ENCODE peak calls at places on chromosomes 4 and X, in nine cellular contexts. One of them, this sample, is unnamed.

GRCh38 chr4:159238631-159239030 is 135.8 kb downstream of the RAPGEF2 start:
- DNase-seq in foreskin fibroblast: no peak
- DNase-seq in AG09309: no peak
- DNase-seq in choroid plexus epithelial cell: no peak
- DNase-seq in A673: peak; percentile 21
- DNase-seq in lower lobe of right lung: no peak
- DNase-seq in hepatocyte: no peak
- DNase-seq in astrocyte of the spinal cord: peak; percentile 17
- DNase-seq in BE2C: no peak
- DNase-seq in this sample: no peak

GRCh38 chr4:5420266-5420665 is 288.1 kb downstream of the EVC2 start:
- DNase-seq in foreskin fibroblast: no peak
- DNase-seq in AG09309: no peak
- DNase-seq in choroid plexus epithelial cell: no peak
- DNase-seq in A673: no peak
- DNase-seq in lower lobe of right lung: no peak
- DNase-seq in hepatocyte: no peak
- DNase-seq in astrocyte of the spinal cord: no peak
- DNase-seq in BE2C: no peak
- DNase-seq in this sample: no peak

GRCh38 chrX:41023098-41023497 is 62.1 kb upstream of the USP9X start:
- DNase-seq in foreskin fibroblast: no peak
- DNase-seq in AG09309: no peak
- DNase-seq in choroid plexus epithelial cell: no peak
- DNase-seq in A673: no peak
- DNase-seq in lower lobe of right lung: no peak
- DNase-seq in hepatocyte: no peak
- DNase-seq in astrocyte of the spinal cord: no peak
- DNase-seq in BE2C: no peak
- DNase-seq in this sample: no peak

GRCh38 chr4:165208322-165208652 is 926 bp downstream of the KLHL2 start:
- DNase-seq in foreskin fibroblast: no peak
- DNase-seq in AG09309: no peak
- DNase-seq in choroid plexus epithelial cell: no peak
- DNase-seq in A673: no peak
- DNase-seq in lower lobe of right lung: no peak
- DNase-seq in hepatocyte: no peak
- DNase-seq in astrocyte of the spinal cord: no peak
- DNase-seq in BE2C: no peak
- DNase-seq in this sample: no peak

GRCh38 chrX:40912166-40912565 is 173.1 kb upstream of the USP9X start:
- DNase-seq in foreskin fibroblast: no peak
- DNase-seq in AG09309: no peak
- DNase-seq in choroid plexus epithelial cell: no peak
- DNase-seq in A673: peak; percentile 47
- DNase-seq in lower lobe of right lung: no peak
- DNase-seq in hepatocyte: no peak
- DNase-seq in astrocyte of the spinal cord: no peak
- DNase-seq in BE2C: peak; percentile 40
- DNase-seq in this sample: no peak

GRCh38 chrX:112888916-112889315 is 48.3 kb upstream of the AMOT start:
- DNase-seq in foreskin fibroblast: no peak
- DNase-seq in AG09309: no peak
- DNase-seq in choroid plexus epithelial cell: no peak
- DNase-seq in A673: no peak
- DNase-seq in lower lobe of right lung: no peak
- DNase-seq in hepatocyte: no peak
- DNase-seq in astrocyte of the spinal cord: no peak
- DNase-seq in BE2C: no peak
- DNase-seq in this sample: no peak

GRCh38 chrX:16445166-16445752 is 204.7 kb upstream of the S100G start:
- DNase-seq in foreskin fibroblast: peak; percentile 36
- DNase-seq in AG09309: no peak
- DNase-seq in choroid plexus epithelial cell: peak; percentile 51
- DNase-seq in A673: peak; percentile 63
- DNase-seq in lower lobe of right lung: no peak
- DNase-seq in hepatocyte: peak; percentile 48
- DNase-seq in astrocyte of the spinal cord: peak; percentile 27
- DNase-seq in BE2C: peak; percentile 21
- DNase-seq in this sample: peak; percentile 16

GRCh38 chr4:84879651-84880200 is 86.8 kb downstream of the WDFY3 start:
- DNase-seq in foreskin fibroblast: peak; percentile 20
- DNase-seq in AG09309: no peak
- DNase-seq in choroid plexus epithelial cell: peak; percentile 58
- DNase-seq in A673: no peak
- DNase-seq in lower lobe of right lung: no peak
- DNase-seq in hepatocyte: no peak
- DNase-seq in astrocyte of the spinal cord: peak; percentile 42
- DNase-seq in BE2C: no peak
- DNase-seq in this sample: peak; percentile 46

GRCh38 chrX:16827225-16827624 is 41.0 kb downstream of the TXLNG start:
- DNase-seq in foreskin fibroblast: no peak
- DNase-seq in AG09309: no peak
- DNase-seq in choroid plexus epithelial cell: peak; percentile 47
- DNase-seq in A673: no peak
- DNase-seq in lower lobe of right lung: no peak
- DNase-seq in hepatocyte: no peak
- DNase-seq in astrocyte of the spinal cord: peak; percentile 46
- DNase-seq in BE2C: no peak
- DNase-seq in this sample: no peak

GRCh38 chr4:125313497-125313896 is 1.3 kb upstream of the FAT4 start:
- DNase-seq in foreskin fibroblast: peak; percentile 94
- DNase-seq in AG09309: peak; percentile 75
- DNase-seq in choroid plexus epithelial cell: peak; percentile 95
- DNase-seq in A673: peak; percentile 96
- DNase-seq in lower lobe of right lung: no peak
- DNase-seq in hepatocyte: peak; percentile 92
- DNase-seq in astrocyte of the spinal cord: peak; percentile 93
- DNase-seq in BE2C: peak; percentile 60
- DNase-seq in this sample: peak; percentile 88

GRCh38 chr4:42671431-42672194 is 14.7 kb upstream of the ATP8A1 start:
- DNase-seq in foreskin fibroblast: no peak
- DNase-seq in AG09309: no peak
- DNase-seq in choroid plexus epithelial cell: no peak
- DNase-seq in A673: no peak
- DNase-seq in lower lobe of right lung: no peak
- DNase-seq in hepatocyte: no peak
- DNase-seq in astrocyte of the spinal cord: no peak
- DNase-seq in BE2C: no peak
- DNase-seq in this sample: no peak

GRCh38 chr4:115090483-115091075 is 22.8 kb downstream of the NDST4 start:
- DNase-seq in foreskin fibroblast: peak; percentile 18
- DNase-seq in AG09309: no peak
- DNase-seq in choroid plexus epithelial cell: peak; percentile 43
- DNase-seq in A673: peak; percentile 68
- DNase-seq in lower lobe of right lung: no peak
- DNase-seq in hepatocyte: peak; percentile 57
- DNase-seq in astrocyte of the spinal cord: peak; percentile 22
- DNase-seq in BE2C: no peak
- DNase-seq in this sample: peak; percentile 12

GRCh38 chr4:826508-827208 is 729 bp upstream of the CPLX1 start:
- DNase-seq in foreskin fibroblast: no peak
- DNase-seq in AG09309: no peak
- DNase-seq in choroid plexus epithelial cell: peak; percentile 18
- DNase-seq in A673: no peak
- DNase-seq in lower lobe of right lung: peak; percentile 38
- DNase-seq in hepatocyte: peak; percentile 36
- DNase-seq in astrocyte of the spinal cord: no peak
- DNase-seq in BE2C: peak; percentile 55
- DNase-seq in this sample: no peak

GRCh38 chr4:89661490-89661889 is 175.5 kb downstream of the SNCA start:
- DNase-seq in foreskin fibroblast: peak; percentile 74
- DNase-seq in AG09309: peak; percentile 25
- DNase-seq in choroid plexus epithelial cell: peak; percentile 78
- DNase-seq in A673: no peak
- DNase-seq in lower lobe of right lung: no peak
- DNase-seq in hepatocyte: no peak
- DNase-seq in astrocyte of the spinal cord: peak; percentile 55
- DNase-seq in BE2C: no peak
- DNase-seq in this sample: peak; percentile 20

GRCh38 chr4:188783606-188784157 is 644.4 kb downstream of the TRIML1 start:
- DNase-seq in foreskin fibroblast: peak; percentile 56
- DNase-seq in AG09309: no peak
- DNase-seq in choroid plexus epithelial cell: no peak
- DNase-seq in A673: no peak
- DNase-seq in lower lobe of right lung: no peak
- DNase-seq in hepatocyte: peak; percentile 12
- DNase-seq in astrocyte of the spinal cord: no peak
- DNase-seq in BE2C: peak; percentile 62
- DNase-seq in this sample: no peak

GRCh38 chr4:85265234-85265633 is 209.7 kb upstream of the ARHGAP24 start:
- DNase-seq in foreskin fibroblast: no peak
- DNase-seq in AG09309: no peak
- DNase-seq in choroid plexus epithelial cell: no peak
- DNase-seq in A673: no peak
- DNase-seq in lower lobe of right lung: no peak
- DNase-seq in hepatocyte: no peak
- DNase-seq in astrocyte of the spinal cord: no peak
- DNase-seq in BE2C: no peak
- DNase-seq in this sample: no peak

GRCh38 chr4:41731569-41731968 is 17.0 kb downstream of the PHOX2B start:
- DNase-seq in foreskin fibroblast: no peak
- DNase-seq in AG09309: no peak
- DNase-seq in choroid plexus epithelial cell: no peak
- DNase-seq in A673: no peak
- DNase-seq in lower lobe of right lung: no peak
- DNase-seq in hepatocyte: no peak
- DNase-seq in astrocyte of the spinal cord: no peak
- DNase-seq in BE2C: peak; percentile 21
- DNase-seq in this sample: no peak

GRCh38 chr4:86898562-86898961 is 6.3 kb upstream of the C4orf36 start:
- DNase-seq in foreskin fibroblast: no peak
- DNase-seq in AG09309: no peak
- DNase-seq in choroid plexus epithelial cell: peak; percentile 62
- DNase-seq in A673: no peak
- DNase-seq in lower lobe of right lung: no peak
- DNase-seq in hepatocyte: peak; percentile 30
- DNase-seq in astrocyte of the spinal cord: no peak
- DNase-seq in BE2C: peak; percentile 33
- DNase-seq in this sample: no peak
- TF ChIP-seq CTCF in foreskin fibroblast: no peak
- TF ChIP-seq CTCF in AG09309: peak; percentile 18
- TF ChIP-seq CTCF in choroid plexus epithelial cell: peak; percentile 55
- TF ChIP-seq CTCF in A673: peak; percentile 31
- TF ChIP-seq CTCF in lower lobe of right lung: no peak
- TF ChIP-seq CTCF in hepatocyte: peak; percentile 46
- TF ChIP-seq CTCF in astrocyte of the spinal cord: peak; percentile 36
- TF ChIP-seq CTCF in BE2C: peak; percentile 60
- TF ChIP-seq CTCF in this sample: peak; percentile 24

GRCh38 chrX:47623540-47624027 is 3.9 kb upstream of the SYN1 start:
- DNase-seq in foreskin fibroblast: peak; percentile 83
- DNase-seq in AG09309: peak; percentile 27
- DNase-seq in choroid plexus epithelial cell: peak; percentile 85
- DNase-seq in A673: peak; percentile 89
- DNase-seq in lower lobe of right lung: peak; percentile 54
- DNase-seq in hepatocyte: peak; percentile 75
- DNase-seq in astrocyte of the spinal cord: peak; percentile 68
- DNase-seq in BE2C: peak; percentile 89
- DNase-seq in this sample: peak; percentile 33
- H3K4me3 ChIP-seq in foreskin fibroblast: peak overlapping the region; percentile 33
- H3K4me3 ChIP-seq in AG09309: peak overlapping the region; percentile 41
- H3K4me3 ChIP-seq in choroid plexus epithelial cell: peak overlapping the region; percentile 51
- H3K4me3 ChIP-seq in A673: peak overlapping the region; percentile 30
- H3K4me3 ChIP-seq in lower lobe of right lung: peak overlapping the region; percentile 28
- H3K4me3 ChIP-seq in hepatocyte: no peak overlapping the region
- H3K4me3 ChIP-seq in astrocyte of the spinal cord: peak overlapping the region; percentile 22
- H3K4me3 ChIP-seq in BE2C: peak overlapping the region; percentile 48
- H3K4me3 ChIP-seq in this sample: peak overlapping the region; percentile 35

GRCh38 chr4:35459045-35459444 is 785.3 kb downstream of the ARAP2 start:
- DNase-seq in foreskin fibroblast: no peak
- DNase-seq in AG09309: no peak
- DNase-seq in choroid plexus epithelial cell: no peak
- DNase-seq in A673: no peak
- DNase-seq in lower lobe of right lung: no peak
- DNase-seq in hepatocyte: no peak
- DNase-seq in astrocyte of the spinal cord: no peak
- DNase-seq in BE2C: no peak
- DNase-seq in this sample: no peak

GRCh38 chr4:35463251-35463952 is 780.9 kb downstream of the ARAP2 start:
- DNase-seq in foreskin fibroblast: no peak
- DNase-seq in AG09309: no peak
- DNase-seq in choroid plexus epithelial cell: no peak
- DNase-seq in A673: no peak
- DNase-seq in lower lobe of right lung: peak; percentile 22
- DNase-seq in hepatocyte: no peak
- DNase-seq in astrocyte of the spinal cord: no peak
- DNase-seq in BE2C: no peak
- DNase-seq in this sample: no peak

GRCh38 chr4:35465096-35465495 is 779.2 kb downstream of the ARAP2 start:
- DNase-seq in foreskin fibroblast: no peak
- DNase-seq in AG09309: no peak
- DNase-seq in choroid plexus epithelial cell: no peak
- DNase-seq in A673: no peak
- DNase-seq in lower lobe of right lung: no peak
- DNase-seq in hepatocyte: no peak
- DNase-seq in astrocyte of the spinal cord: no peak
- DNase-seq in BE2C: no peak
- DNase-seq in this sample: no peak

GRCh38 chr4:35461931-35462659 is 782.2 kb downstream of the ARAP2 start:
- DNase-seq in foreskin fibroblast: no peak
- DNase-seq in AG09309: no peak
- DNase-seq in choroid plexus epithelial cell: no peak
- DNase-seq in A673: no peak
- DNase-seq in lower lobe of right lung: no peak
- DNase-seq in hepatocyte: no peak
- DNase-seq in astrocyte of the spinal cord: no peak
- DNase-seq in BE2C: peak; percentile 61
- DNase-seq in this sample: no peak
- TF ChIP-seq CTCF in foreskin fibroblast: no peak
- TF ChIP-seq CTCF in AG09309: no peak
- TF ChIP-seq CTCF in choroid plexus epithelial cell: no peak
- TF ChIP-seq CTCF in A673: no peak
- TF ChIP-seq CTCF in lower lobe of right lung: no peak
- TF ChIP-seq CTCF in hepatocyte: no peak
- TF ChIP-seq CTCF in astrocyte of the spinal cord: no peak
- TF ChIP-seq CTCF in BE2C: peak; percentile 34
- TF ChIP-seq CTCF in this sample: no peak

GRCh38 chrX:107773906-107774435 is 1.6 kb downstream of the TSC22D3 start:
- DNase-seq in foreskin fibroblast: no peak
- DNase-seq in AG09309: no peak
- DNase-seq in choroid plexus epithelial cell: no peak
- DNase-seq in A673: no peak
- DNase-seq in lower lobe of right lung: no peak
- DNase-seq in hepatocyte: no peak
- DNase-seq in astrocyte of the spinal cord: no peak
- DNase-seq in BE2C: no peak
- DNase-seq in this sample: no peak
- H3K4me3 ChIP-seq in foreskin fibroblast: no peak overlapping the region
- H3K4me3 ChIP-seq in AG09309: no peak overlapping the region
- H3K4me3 ChIP-seq in choroid plexus epithelial cell: no peak overlapping the region
- H3K4me3 ChIP-seq in A673: no peak overlapping the region
- H3K4me3 ChIP-seq in lower lobe of right lung: peak overlapping the region; percentile 62
- H3K4me3 ChIP-seq in hepatocyte: peak overlapping the region; percentile 77
- H3K4me3 ChIP-seq in astrocyte of the spinal cord: no peak overlapping the region
- H3K4me3 ChIP-seq in BE2C: no peak overlapping the region
- H3K4me3 ChIP-seq in this sample: no peak overlapping the region

GRCh38 chrX:13851996-13852695 is 35.3 kb upstream of the GPM6B start:
- DNase-seq in foreskin fibroblast: no peak
- DNase-seq in AG09309: no peak
- DNase-seq in choroid plexus epithelial cell: no peak
- DNase-seq in A673: no peak
- DNase-seq in lower lobe of right lung: no peak
- DNase-seq in hepatocyte: no peak
- DNase-seq in astrocyte of the spinal cord: no peak
- DNase-seq in BE2C: no peak
- DNase-seq in this sample: no peak
- TF ChIP-seq CTCF in foreskin fibroblast: no peak
- TF ChIP-seq CTCF in AG09309: no peak
- TF ChIP-seq CTCF in choroid plexus epithelial cell: no peak
- TF ChIP-seq CTCF in A673: no peak
- TF ChIP-seq CTCF in lower lobe of right lung: no peak
- TF ChIP-seq CTCF in hepatocyte: no peak
- TF ChIP-seq CTCF in astrocyte of the spinal cord: no peak
- TF ChIP-seq CTCF in BE2C: peak; percentile 7
- TF ChIP-seq CTCF in this sample: no peak

GRCh38 chr4:138595731-138596465 is 353.7 kb upstream of the SLC7A11 start:
- DNase-seq in foreskin fibroblast: peak; percentile 42
- DNase-seq in AG09309: no peak
- DNase-seq in choroid plexus epithelial cell: no peak
- DNase-seq in A673: no peak
- DNase-seq in lower lobe of right lung: no peak
- DNase-seq in hepatocyte: no peak
- DNase-seq in astrocyte of the spinal cord: peak; percentile 35
- DNase-seq in BE2C: no peak
- DNase-seq in this sample: peak; percentile 66
- H3K4me3 ChIP-seq in foreskin fibroblast: no peak overlapping the region
- H3K4me3 ChIP-seq in AG09309: no peak overlapping the region
- H3K4me3 ChIP-seq in choroid plexus epithelial cell: no peak overlapping the region
- H3K4me3 ChIP-seq in A673: no peak overlapping the region
- H3K4me3 ChIP-seq in lower lobe of right lung: no peak overlapping the region
- H3K4me3 ChIP-seq in hepatocyte: no peak overlapping the region
- H3K4me3 ChIP-seq in astrocyte of the spinal cord: no peak overlapping the region
- H3K4me3 ChIP-seq in BE2C: no peak overlapping the region
- H3K4me3 ChIP-seq in this sample: no peak overlapping the region